ENCODE peak calls at places on chromosomes 4 and X, in nine cellular contexts. O, L, G, N, J, Z, W, C and S are unnamed samples.

GRCh38 chrX:68193234-68193633 is 240.1 kb downstream of the OPHN1 start:
- DNase-seq in O (no peak), L (no peak), G (no peak), N (no peak), J (no peak), Z (no peak), W (no peak), C (no peak), S (no peak)

GRCh38 chr4:173517781-173518371 is 12.2 kb downstream of the HAND2 start:
- DNase-seq in O (no peak), L (no peak), G (no peak), N (no peak), J (no peak), Z (no peak), W (no peak), C (no peak), S (no peak)

GRCh38 chr4:156515295-156515694 is 456.3 kb downstream of the PDGFC start:
- DNase-seq in O (no peak), L (no peak), G (no peak), N (no peak), J (no peak), Z (no peak), W (no peak), C (peak; percentile 61), S (no peak)

GRCh38 chrX:12426420-12426819 is 288.1 kb downstream of the FRMPD4 start:
- DNase-seq in O (no peak), L (no peak), G (no peak), N (no peak), J (no peak), Z (no peak), W (no peak), C (no peak), S (no peak)

GRCh38 chr4:7431696-7432530 is 2.8 kb downstream of the PSAPL1 start:
- DNase-seq in O (no peak), L (no peak), G (no peak), N (no peak), J (no peak), Z (peak; percentile 5), W (no peak), C (no peak), S (no peak)

GRCh38 chrX:1323315-1323714 is 13.3 kb upstream of the IL3RA start:
- DNase-seq in O (peak; percentile 22), L (no peak), G (no peak), N (peak; percentile 11), J (no peak), Z (peak; percentile 49), W (peak; percentile 67), C (peak; percentile 95), S (peak; percentile 49)

GRCh38 chrX:104913348-104913747 is 307.1 kb downstream of the TEX13A start:
- DNase-seq in O (peak; percentile 23), L (peak; percentile 5), G (no peak), N (no peak), J (no peak), Z (no peak), W (no peak), C (peak; percentile 8), S (no peak)

GRCh38 chr4:168880811-168881595 is 129.1 kb downstream of the CBR4 start:
- DNase-seq in O (no peak), L (no peak), G (no peak), N (no peak), J (no peak), Z (no peak), W (no peak), C (peak; percentile 93), S (no peak)

GRCh38 chrX:130097507-130098201 is 12.6 kb downstream of the ELF4 start:
- DNase-seq in O (no peak), L (no peak), G (peak; percentile 49), N (no peak), J (no peak), Z (no peak), W (no peak), C (peak; percentile 78), S (no peak)

GRCh38 chrX:47513697-47514085 is 30.7 kb upstream of the ZNF41 start:
- DNase-seq in O (no peak), L (no peak), G (no peak), N (peak; percentile 36), J (no peak), Z (no peak), W (no peak), C (no peak), S (no peak)

GRCh38 chr4:43089730-43090129 is 197.2 kb downstream of the GRXCR1 start:
- DNase-seq in O (no peak), L (peak; percentile 23), G (no peak), N (peak; percentile 71), J (peak; percentile 4), Z (no peak), W (no peak), C (no peak), S (peak; percentile 6)

GRCh38 chrX:108139303-108139702 is 47.7 kb downstream of the ATG4A start:
- DNase-seq in O (peak; percentile 27), L (peak; percentile 17), G (no peak), N (no peak), J (no peak), Z (no peak), W (no peak), C (peak; percentile 51), S (peak; percentile 31)

GRCh38 chr4:38615847-38616246 is 48.2 kb upstream of the KLF3 start:
- DNase-seq in O (no peak), L (no peak), G (no peak), N (no peak), J (no peak), Z (no peak), W (no peak), C (peak; percentile 28), S (no peak)

GRCh38 chr4:95106408-95106928 is 348.7 kb downstream of the BMPR1B start:
- DNase-seq in O (no peak), L (no peak), G (no peak), N (no peak), J (peak; percentile 44), Z (no peak), W (no peak), C (no peak), S (peak; percentile 10)